ENCODE peak calls at places on chromosome 14, in seven cellular contexts. Z is effector memory CD4-positive, alpha-beta T cell; B is DND-41; J is A549; C is mesendoderm; R is HCT116; K is neuronal stem cell. Y is an unnamed sample. For H3K4me1, the result is how much of the 10 kb centered on the place peaks cover.

GRCh38 chr14:79861111-79861510 is 350.2 kb downstream of the DIO2 start:
- DNase-seq in Z (no peak), B (no peak), J (peak), C (peak), R (no peak), K (no peak), Y (no peak)

GRCh38 chr14:93302688-93303581 is 29.9 kb downstream of the BTBD7 start:
- DNase-seq in Z (no peak), B (no peak), J (no peak), C (peak), R (no peak), K (no peak), Y (no peak)

GRCh38 chr14:56666716-56667115 is 87.1 kb downstream of the TMEM260 start:
- DNase-seq in Z (no peak), B (no peak), J (no peak), C (peak), R (no peak), K (no peak), Y (no peak)

GRCh38 chr14:69543341-69544249 is 31.1 kb downstream of the CCDC177 start:
- DNase-seq in Z (peak), B (peak), J (peak), C (peak), R (peak), K (no peak), Y (no peak)

GRCh38 chr14:77099425-77100167 is 1.5 kb downstream of the CIPC start:
- DNase-seq in Z (no peak), B (no peak), J (no peak), C (peak), R (no peak), K (no peak), Y (no peak)

GRCh38 chr14:55904086-55904485 is 214.1 kb upstream of the PELI2 start:
- DNase-seq in Z (no peak), B (no peak), J (no peak), C (no peak), R (no peak), K (no peak), Y (no peak)

GRCh38 chr14:43651896-43652295 is 855.2 kb downstream of the FSCB start:
- DNase-seq in Z (no peak), B (peak), J (no peak), C (peak), R (no peak), K (no peak), Y (no peak)

GRCh38 chr14:77579760-77580159 is 36.7 kb downstream of the SPTLC2 start:
- DNase-seq in Z (no peak), B (no peak), J (no peak), C (no peak), R (no peak), K (no peak), Y (no peak)

GRCh38 chr14:54805521-54806322 is 96.9 kb downstream of the GCH1 start:
- DNase-seq in Z (peak), B (peak), J (peak), C (peak), R (peak), K (peak), Y (peak)

GRCh38 chr14:41960316-41960715 is 353.6 kb downstream of the LRFN5 start:
- DNase-seq in Z (no peak), B (no peak), J (no peak), C (no peak), R (no peak), K (no peak), Y (no peak)

GRCh38 chr14:93788557-93789365 is 476 bp upstream of the PRIMA1 start:
- DNase-seq in Z (no peak), B (no peak), J (peak), C (peak), R (no peak), K (peak), Y (peak)

GRCh38 chr14:52254086-52254485 is 13.4 kb upstream of the PTGDR start:
- DNase-seq in Z (no peak), B (no peak), J (no peak), C (no peak), R (no peak), K (no peak), Y (no peak)

GRCh38 chr14:61927015-61927414 is 164.8 kb downstream of the SNAPC1 start:
- DNase-seq in Z (no peak), B (no peak), J (no peak), C (peak), R (no peak), K (no peak), Y (no peak)

GRCh38 chr14:61927521-61927920 is 165.3 kb downstream of the SNAPC1 start:
- DNase-seq in Z (no peak), B (no peak), J (peak), C (peak), R (no peak), K (no peak), Y (no peak)

GRCh38 chr14:61928300-61928699 is 166.1 kb downstream of the SNAPC1 start:
- DNase-seq in Z (no peak), B (no peak), J (no peak), C (no peak), R (no peak), K (no peak), Y (no peak)

GRCh38 chr14:61925043-61925442 is 162.8 kb downstream of the SNAPC1 start:
- DNase-seq in Z (no peak), B (peak), J (peak), C (peak), R (peak), K (no peak), Y (no peak)

DNA sequence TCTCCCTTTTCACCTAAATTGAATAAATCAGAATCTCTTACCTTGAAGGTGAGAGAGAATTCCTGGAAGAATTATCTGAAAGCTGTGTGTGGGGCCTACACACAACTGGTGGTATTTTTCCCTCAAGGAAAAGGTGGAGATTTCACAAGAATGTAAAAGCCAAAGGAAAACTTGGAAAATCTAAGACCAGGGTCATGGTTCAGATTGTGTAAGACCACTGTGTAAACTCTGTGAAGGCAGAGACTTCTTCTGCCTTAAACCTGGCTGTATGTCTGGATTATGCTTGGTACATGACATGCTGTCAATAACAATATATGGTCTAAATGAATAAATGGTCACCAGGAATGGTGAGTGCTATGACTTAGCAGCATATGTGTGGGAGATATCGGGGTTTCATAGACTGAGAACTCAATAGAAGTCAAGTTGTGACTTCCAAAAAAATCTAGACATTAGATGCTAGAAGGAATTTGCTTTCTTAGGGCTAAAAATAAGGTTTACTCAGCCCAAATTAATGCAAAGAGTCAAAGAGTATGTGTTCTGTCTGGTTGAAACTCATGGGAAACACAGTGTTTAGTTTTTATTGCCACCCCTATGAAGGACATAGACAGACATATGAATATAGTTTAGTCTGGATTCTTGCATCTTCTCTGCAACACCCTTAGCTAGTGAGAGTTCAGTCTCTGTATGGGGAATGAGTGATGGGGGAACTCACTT is 163.7 kb downstream of the SNAPC1 start:
- DNase-seq in Z (no peak), B (no peak), J (no peak), C (no peak), R (no peak), K (no peak), Y (no peak)
- H3K27ac ChIP-seq in Z (no peak), B (no peak), J (no peak), C (no peak), R (no peak), K (no peak), Y (no peak)

GRCh38 chr14:99598774-99599173 is 5.2 kb downstream of the CCDC85C start:
- DNase-seq in Z (no peak), B (no peak), J (no peak), C (no peak), R (no peak), K (peak), Y (no peak)
- H3K4me1 ChIP-seq in Z (under half), B (under half), J (half or more), C (under half), R (under half), K (under half), Y (under half)

GRCh38 chr14:59236195-59236594 is 47.7 kb downstream of the DAAM1 start:
- DNase-seq in Z (no peak), B (no peak), J (no peak), C (no peak), R (no peak), K (no peak), Y (no peak)
- H3K27ac ChIP-seq in Z (no peak), B (no peak), J (no peak), C (no peak), R (no peak), K (no peak), Y (no peak)

DNA sequence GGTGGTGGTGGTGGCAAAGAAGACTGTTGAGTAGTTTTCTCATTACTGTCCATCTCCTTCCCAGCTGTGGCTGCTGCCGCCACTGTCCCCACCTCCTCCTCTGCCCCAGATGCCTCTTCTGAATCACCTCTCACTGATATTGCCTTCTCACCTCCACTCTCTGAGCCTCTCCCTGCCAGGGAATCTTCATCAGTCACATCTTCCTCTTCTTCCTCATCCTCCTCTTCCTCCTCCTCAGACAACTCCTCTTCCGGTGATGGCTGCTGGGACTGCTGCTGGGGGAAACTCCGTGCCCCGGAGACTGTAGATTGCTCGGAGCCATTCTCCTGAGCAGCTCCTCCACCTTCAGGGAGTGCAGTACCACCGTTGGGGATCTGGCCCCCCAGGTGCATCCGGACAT is 2.9 kb downstream of the SALL2 start:
- DNase-seq in Z (no peak), B (no peak), J (no peak), C (no peak), R (no peak), K (no peak), Y (no peak)
- H3K4me1 ChIP-seq in Z (under half), B (under half), J (under half), C (under half), R (under half), K (under half), Y (under half)

DNA sequence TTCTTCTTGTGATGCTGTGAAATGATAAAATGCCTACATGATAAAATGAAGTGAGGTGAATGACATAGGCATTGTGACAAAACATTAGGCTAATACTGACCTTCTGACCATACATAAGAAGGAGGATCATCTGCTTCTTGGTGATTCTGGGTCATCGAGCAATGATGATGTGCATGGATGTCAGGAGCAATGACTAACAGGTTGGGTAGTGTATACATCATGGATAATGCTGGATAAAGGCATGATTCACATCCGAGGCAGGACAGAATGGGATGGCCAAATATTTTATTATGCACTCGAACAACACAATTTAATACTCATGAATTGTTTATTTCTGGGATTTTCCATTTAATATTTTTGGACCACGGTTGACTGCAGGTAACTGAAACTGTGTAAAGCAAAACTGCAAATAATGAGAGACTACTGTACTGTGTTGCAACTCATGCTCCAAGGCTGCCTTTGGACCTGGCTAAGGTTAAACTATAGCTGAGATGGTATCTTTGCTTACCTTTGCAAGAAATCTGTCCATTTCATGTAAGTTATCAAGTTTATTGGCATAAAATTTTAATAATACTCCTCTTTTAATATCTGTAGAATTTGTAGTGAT is 7.6 kb upstream of the SLC25A21 start:
- DNase-seq in Z (no peak), B (no peak), J (peak), C (no peak), R (no peak), K (no peak), Y (no peak)
- H3K27ac ChIP-seq in Z (no peak), B (no peak), J (no peak), C (no peak), R (no peak), K (no peak), Y (no peak)

GRCh38 chr14:74697976-74698375 is 14.9 kb downstream of the AREL1 start:
- DNase-seq in Z (no peak), B (no peak), J (no peak), C (no peak), R (no peak), K (no peak), Y (no peak)
- H3K4me1 ChIP-seq in Z (under half), B (under half), J (under half), C (under half), R (under half), K (under half), Y (under half)

DNA sequence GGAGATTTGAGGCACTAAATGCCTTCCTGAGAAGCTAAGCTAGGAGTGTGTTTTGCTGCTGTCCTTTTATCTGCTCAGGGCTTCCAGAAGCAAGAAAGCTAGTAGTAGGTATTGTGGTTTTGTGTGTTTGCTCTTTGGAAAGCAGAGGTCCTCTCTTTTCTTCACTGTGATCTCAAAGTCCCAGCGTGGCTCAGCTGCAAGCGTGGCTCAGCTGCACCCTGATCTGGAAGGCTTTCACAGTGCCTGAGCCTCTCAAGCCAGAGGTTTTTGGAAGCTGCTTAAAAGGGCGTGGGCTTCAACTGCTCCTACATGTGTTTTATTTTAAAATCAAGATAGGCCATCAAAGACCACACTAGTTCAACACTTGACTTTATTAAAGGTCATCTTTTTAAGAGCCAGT is 337.4 kb upstream of the RGS6 start:
- DNase-seq in Z (no peak), B (peak), J (no peak), C (no peak), R (no peak), K (no peak), Y (no peak)
- H3K27ac ChIP-seq in Z (no peak), B (peak), J (no peak), C (no peak), R (no peak), K (no peak), Y (no peak)